ENCODE peak calls at places on chromosome 7, in five cellular contexts. L, C, B, D and R are unnamed samples.

GRCh38 chr7:29408841-29409243 is 154.8 kb upstream of the PRR15 start:
- DNase-seq in L (no peak), B (peak), C (peak), D (peak), R (peak)

GRCh38 chr7:77823787-77824186 is 25.2 kb downstream of the PHTF2 start:
- DNase-seq in D (no peak), L (no peak), C (peak), B (no peak), R (no peak)

GRCh38 chr7:124027236-124027635 is 5.6 kb downstream of the TMEM229A start:
- DNase-seq in C (no peak), D (no peak), B (no peak), L (no peak), R (no peak)

GRCh38 chr7:144027070-144027469 is 21.7 kb upstream of the OR2A5 start:
- DNase-seq in B (no peak), L (no peak), C (peak), D (no peak), R (peak)

GRCh38 chr7:155224116-155224811 is 73.4 kb upstream of the INSIG1 start:
- DNase-seq in B (no peak), L (no peak), D (no peak), C (no peak), R (no peak)

GRCh38 chr7:157717211-157718174 is 380.7 kb downstream of the DNAJB6 start:
- DNase-seq in B (no peak), D (no peak), C (no peak), L (no peak), R (no peak)

GRCh38 chr7:129434846-129435318 is 650 bp downstream of the STRIP2 start:
- DNase-seq in B (peak), L (no peak), C (peak), D (peak), R (no peak)

GRCh38 chr7:139482662-139483466 is 609 bp downstream of the KLRG2 start:
- DNase-seq in B (peak), D (no peak), C (peak), L (peak), R (no peak)

GRCh38 chr7:75646551-75647102 is 92.1 kb downstream of the HIP1 start:
- DNase-seq in L (no peak), C (no peak), D (no peak), B (no peak), R (no peak)

GRCh38 chr7:102978280-102978679 is 65.5 kb downstream of the LRRC17 start:
- DNase-seq in D (no peak), C (peak), L (no peak), B (peak), R (peak)

GRCh38 chr7:127546313-127546712 is 39.1 kb downstream of the GCC1 start:
- DNase-seq in B (no peak), L (no peak), D (no peak), C (no peak), R (no peak)

GRCh38 chr7:133052357-133052756 is 29.5 kb downstream of the CHCHD3 start:
- DNase-seq in B (no peak), L (no peak), C (no peak), D (no peak), R (peak)

GRCh38 chr7:102873470-102874165 is 39.2 kb upstream of the LRRC17 start:
- DNase-seq in D (no peak), C (no peak), B (no peak), L (no peak), R (no peak)

GRCh38 chr7:6443372-6443941 is 4.3 kb downstream of the DAGLB start:
- DNase-seq in B (peak), C (peak), D (no peak), L (no peak), R (peak)

GRCh38 chr7:82507365-82507975 is 63.9 kb upstream of the CACNA2D1 start:
- DNase-seq in L (no peak), B (peak), D (no peak), C (no peak), R (no peak)

GRCh38 chr7:28473567-28474266 is 61.4 kb downstream of the CREB5 start:
- DNase-seq in C (no peak), B (no peak), L (no peak), D (no peak), R (no peak)

GRCh38 chr7:128938524-128939074 is 872 bp downstream of the IRF5 start:
- DNase-seq in D (no peak), B (peak), C (no peak), L (peak), R (no peak)

GRCh38 chr7:155409980-155410379 is 47.9 kb upstream of the EN2 start:
- DNase-seq in L (no peak), B (no peak), D (no peak), C (no peak), R (no peak)

GRCh38 chr7:131769241-131769640 is 212.8 kb upstream of the PODXL start:
- DNase-seq in D (no peak), B (no peak), C (no peak), L (no peak), R (peak)

GRCh38 chr7:155358066-155358947 is 60.6 kb downstream of the INSIG1 start:
- DNase-seq in B (no peak), L (peak), C (no peak), D (no peak), R (no peak)

GRCh38 chr7:20556091-20556490 is 59.4 kb upstream of the ABCB5 start:
- DNase-seq in C (no peak), L (no peak), D (no peak), B (no peak), R (no peak)

GRCh38 chr7:87361320-87361719 is 15.9 kb downstream of the CROT start:
- DNase-seq in L (no peak), B (no peak), C (no peak), D (no peak), R (no peak)

GRCh38 chr7:95012001-95012400 is 104.6 kb downstream of the PPP1R9A start:
- DNase-seq in D (no peak), C (no peak), B (no peak), L (no peak), R (no peak)

GRCh38 chr7:2451171-2452073 is 24.8 kb downstream of the GRIFIN start:
- DNase-seq in D (peak), B (peak), L (peak), C (peak), R (peak)

GRCh38 chr7:91632234-91632947 is 248.1 kb downstream of the MTERF1 start:
- DNase-seq in L (no peak), D (no peak), C (no peak), B (no peak), R (no peak)

GRCh38 chr7:108289852-108290251 is 159.7 kb upstream of the LAMB4 start:
- DNase-seq in D (no peak), C (no peak), L (no peak), B (no peak), R (no peak)

GRCh38 chr7:3042861-3043489 is 692 bp downstream of the CARD11 start:
- DNase-seq in D (no peak), B (peak), L (peak), C (no peak), R (no peak)

GRCh38 chr7:106139253-106140251 is 27.4 kb upstream of the SYPL1 start:
- DNase-seq in C (peak), B (no peak), L (no peak), D (peak), R (no peak)

GRCh38 chr7:156001496-156002260 is 189.4 kb upstream of the SHH start:
- DNase-seq in L (peak), D (no peak), C (no peak), B (no peak), R (no peak)

GRCh38 chr7:90424720-90425119 is 21.5 kb downstream of the CLDN12 start:
- DNase-seq in C (no peak), B (no peak), L (no peak), D (no peak), R (no peak)

GRCh38 chr7:22713463-22713862 is 13.5 kb upstream of the IL6 start:
- DNase-seq in D (no peak), L (no peak), C (no peak), B (no peak), R (no peak)

GRCh38 chr7:159127691-159128642 is 16.7 kb downstream of the VIPR2 start:
- DNase-seq in C (no peak), D (peak), B (no peak), L (no peak), R (no peak)

GRCh38 chr7:41374150-41374848 is 328.6 kb downstream of the INHBA start:
- DNase-seq in C (no peak), L (no peak), B (no peak), D (no peak), R (no peak)

GRCh38 chr7:50664461-50664922 is 99.3 kb upstream of the DDC start:
- DNase-seq in L (no peak), C (peak), B (no peak), D (no peak), R (peak)

GRCh38 chr7:36300696-36301350 is 88.8 kb upstream of the ANLN start:
- DNase-seq in B (no peak), C (no peak), D (no peak), L (peak), R (no peak)

GRCh38 chr7:13107291-13107690 is 419.9 kb downstream of the ARL4A start:
- DNase-seq in D (no peak), C (no peak), B (no peak), L (no peak), R (no peak)

GRCh38 chr7:30751696-30752273 is at the start of gene INMT:
- DNase-seq in C (no peak), D (peak), B (no peak), L (no peak), R (no peak)
- TF ChIP-seq CTCF in C (no peak), D (no peak), B (no peak), L (no peak), R (no peak)

GRCh38 chr7:24786306-24786705 is 29.0 kb upstream of the GSDME start:
- DNase-seq in L (no peak), B (no peak), C (no peak), D (no peak), R (no peak)

GRCh38 chr7:24786941-24787340 is 29.7 kb upstream of the GSDME start:
- DNase-seq in D (no peak), L (no peak), B (peak), C (peak), R (peak)

GRCh38 chr7:24784292-24784691 is 27.0 kb upstream of the GSDME start:
- DNase-seq in D (no peak), L (no peak), B (no peak), C (no peak), R (no peak)

GRCh38 chr7:24788956-24789576 is 31.8 kb upstream of the GSDME start:
- DNase-seq in B (no peak), C (no peak), L (no peak), D (no peak), R (no peak)

GRCh38 chr7:24788075-24788474 is 30.8 kb upstream of the GSDME start:
- DNase-seq in D (no peak), L (no peak), C (no peak), B (no peak), R (no peak)
- TF ChIP-seq CTCF in D (peak), L (peak), C (peak), B (peak), R (peak)

GRCh38 chr7:115475774-115476407 is 554.0 kb downstream of the MDFIC start:
- DNase-seq in C (no peak), L (no peak), B (no peak), D (no peak), R (no peak)
- TF ChIP-seq CTCF in C (peak), L (no peak), B (no peak), D (no peak), R (no peak)

DNA sequence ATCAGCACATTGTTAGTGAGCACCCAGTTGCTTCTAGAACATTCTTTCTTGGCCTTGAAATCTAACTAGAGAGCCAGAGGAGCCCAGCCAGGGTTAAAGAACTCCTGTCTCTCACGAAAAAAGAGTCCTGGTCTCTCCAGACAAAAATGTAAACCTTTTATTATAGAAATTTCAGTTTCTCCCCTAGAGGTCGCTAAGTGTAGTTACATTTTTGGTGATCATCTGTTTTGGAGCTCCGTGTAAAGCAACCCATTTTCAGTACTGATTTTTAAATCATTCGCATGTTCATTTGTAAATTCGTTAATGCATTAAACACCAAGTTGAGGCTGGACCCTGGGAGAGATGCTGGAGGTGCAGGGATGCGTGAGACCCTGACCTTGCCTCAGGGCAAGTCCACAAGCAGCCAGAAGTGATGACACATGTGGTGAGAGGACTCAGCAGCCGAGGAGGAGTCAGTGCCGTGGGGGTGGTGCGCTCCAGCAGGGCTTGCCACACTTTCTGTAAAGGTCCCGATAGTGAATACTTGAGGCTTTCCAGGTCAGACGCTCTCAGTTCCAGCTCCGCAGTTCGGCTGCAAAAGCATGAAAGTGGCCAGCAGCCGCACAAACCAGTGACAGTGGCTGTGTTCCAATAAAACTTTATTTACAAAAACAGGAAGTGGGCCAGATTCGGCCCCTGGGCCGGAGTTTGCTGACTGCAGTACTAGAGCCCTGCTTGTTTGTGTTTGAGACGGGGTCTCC is 578.6 kb upstream of the FOXK1 start:
- DNase-seq in C (peak), L (no peak), D (no peak), B (no peak), R (no peak)
- TF ChIP-seq CTCF in C (no peak), L (no peak), D (peak), B (peak), R (peak)

GRCh38 chr7:24715661-24716479 is 41.4 kb downstream of the GSDME start:
- DNase-seq in L (no peak), D (no peak), C (peak), B (no peak), R (peak)
- TF ChIP-seq CTCF in L (no peak), D (peak), C (peak), B (peak), R (peak)

DNA sequence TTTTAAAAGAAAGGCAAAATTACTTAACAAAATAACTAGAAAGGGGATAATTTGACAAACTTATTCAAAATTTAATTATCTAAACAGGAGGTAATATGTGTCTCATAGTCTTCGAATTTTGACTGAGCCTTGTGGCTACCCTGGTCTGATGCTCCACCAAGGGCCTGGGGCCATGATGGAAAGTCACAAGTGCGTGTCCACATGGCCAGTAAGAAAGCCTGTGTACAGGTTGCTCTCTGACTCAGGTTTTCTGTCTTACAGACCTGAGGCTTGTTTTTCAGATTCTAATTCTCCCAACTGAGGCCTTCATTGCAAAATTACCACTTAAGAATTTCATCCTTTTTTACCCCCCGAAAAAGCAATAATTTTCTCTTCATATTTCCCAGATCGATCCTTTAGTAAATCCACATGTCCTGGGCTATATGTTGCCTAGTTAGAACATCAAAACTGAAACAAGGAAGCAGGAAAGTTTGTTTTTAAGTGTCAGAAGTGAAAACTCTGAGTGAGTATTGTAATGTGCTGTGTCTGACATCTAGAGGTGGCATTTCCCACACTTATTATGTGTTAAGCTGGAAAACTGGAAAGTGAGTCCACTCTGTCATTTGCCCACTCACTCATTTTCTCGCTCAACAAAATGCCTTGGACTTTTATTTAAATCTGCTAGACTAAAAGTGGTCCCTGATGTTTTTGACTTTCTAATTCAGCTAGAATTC is 10.0 kb downstream of the CYP3A43 start:
- DNase-seq in L (no peak), B (no peak), C (peak), D (no peak), R (no peak)
- TF ChIP-seq CTCF in L (peak), B (no peak), C (peak), D (no peak), R (no peak)

GRCh38 chr7:54782829-54783228 is 23.8 kb upstream of the SEC61G start:
- DNase-seq in D (no peak), B (no peak), L (no peak), C (no peak), R (no peak)

GRCh38 chr7:54782314-54782713 is 23.3 kb upstream of the SEC61G start:
- DNase-seq in L (no peak), B (no peak), C (no peak), D (no peak), R (no peak)

GRCh38 chr7:54783952-54784351 is 24.9 kb upstream of the SEC61G start:
- DNase-seq in D (no peak), C (no peak), L (no peak), B (no peak), R (no peak)

GRCh38 chr7:54788664-54789063 is 29.7 kb upstream of the SEC61G start:
- DNase-seq in C (peak), D (no peak), L (no peak), B (peak), R (peak)

DNA sequence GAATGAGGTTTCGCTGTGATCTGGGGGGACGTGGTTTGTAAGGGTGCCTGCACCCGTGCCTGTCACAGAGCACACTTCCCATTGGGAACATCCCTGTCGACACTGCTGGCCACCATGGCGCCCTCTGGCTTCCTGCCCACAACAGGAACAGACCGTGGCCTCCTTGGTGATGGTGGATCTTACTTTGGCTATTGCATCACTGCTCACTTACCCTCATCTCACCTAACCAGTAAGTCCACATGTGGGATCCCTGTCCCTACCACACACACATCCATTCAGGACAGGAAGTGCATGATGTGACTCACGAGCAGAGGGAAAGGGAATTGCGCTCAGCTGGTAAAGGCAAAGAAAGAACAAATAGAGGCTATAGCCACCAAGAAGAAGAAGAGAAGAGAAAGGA is 26.2 kb upstream of the SEC61G start:
- DNase-seq in C (no peak), L (no peak), B (peak), D (no peak), R (no peak)
- TF ChIP-seq CTCF in C (no peak), L (no peak), B (no peak), D (no peak), R (no peak)

DNA sequence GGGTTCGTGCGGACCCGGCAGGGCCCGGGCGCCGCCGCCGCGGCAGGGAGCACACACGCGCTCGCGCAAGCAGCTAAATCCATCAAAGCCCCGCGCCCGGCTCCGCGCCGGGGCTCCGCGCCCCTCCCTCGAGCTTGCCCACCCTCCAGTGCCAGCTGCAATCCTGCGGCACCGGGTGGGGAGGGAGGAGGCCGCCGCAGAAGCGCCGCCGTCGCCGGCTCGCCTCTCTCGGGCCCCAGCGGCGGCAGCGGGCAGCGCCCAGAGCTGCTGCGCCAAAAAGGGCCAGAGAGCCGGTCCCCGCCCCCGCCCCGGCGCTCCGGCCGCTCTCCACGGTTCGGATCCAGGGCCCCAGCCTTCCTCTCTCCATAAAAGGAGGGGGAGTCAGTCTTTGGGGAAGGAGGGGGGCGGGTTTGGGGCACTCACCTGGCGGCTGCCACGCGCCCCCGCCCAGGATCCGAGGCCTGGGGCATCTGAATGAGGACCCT is 370 bp upstream of the PDGFA start:
- DNase-seq in C (peak), D (peak), B (peak), L (peak), R (peak)
- TF ChIP-seq CTCF in C (no peak), D (no peak), B (no peak), L (peak), R (peak)